ENCODE peak calls at places on chromosome 4, in ten cellular contexts. M is A549, I is IMR-90, U is heart left ventricle, T is body of pancreas, B is suprapubic skin, W is NB4, P is right lobe of liver, N is transverse colon, S is gastrocnemius medialis. H is an unnamed sample.

GRCh38 chr4:7800996-7801395 is 138.7 kb downstream of the AFAP1 start:
- DNase-seq in W (no peak), I (no peak), P (no peak), B (peak; percentile 26), S (no peak), N (no peak), M (no peak), T (no peak), U (no peak), H (no peak)

GRCh38 chr4:176149680-176150079 is 45.7 kb downstream of the SPATA4 start:
- DNase-seq in B (no peak), N (no peak), I (peak; percentile 49), U (no peak), S (no peak), M (no peak), W (no peak), P (no peak), T (no peak), H (no peak)

GRCh38 chr4:108029321-108029720 is 39.6 kb downstream of the HADH start:
- DNase-seq in U (no peak), W (no peak), M (no peak), P (no peak), S (no peak), T (no peak), B (no peak), I (no peak), N (no peak), H (no peak)

GRCh38 chr4:95835672-95836071 is 4.2 kb upstream of the PDHA2 start:
- DNase-seq in U (no peak), N (no peak), W (peak; percentile 49), S (no peak), I (no peak), M (peak; percentile 15), T (peak; percentile 7), P (no peak), B (no peak), H (no peak)

GRCh38 chr4:38509551-38509950 is 154.4 kb upstream of the KLF3 start:
- DNase-seq in W (no peak), M (no peak), I (no peak), U (no peak), S (no peak), P (no peak), B (no peak), T (no peak), N (no peak), H (no peak)

GRCh38 chr4:141388483-141388882 is 167.8 kb downstream of the ZNF330 start:
- DNase-seq in W (no peak), T (no peak), S (no peak), P (no peak), M (no peak), U (no peak), N (no peak), I (peak; percentile 89), B (no peak), H (no peak)

GRCh38 chr4:101651778-101652177 is 138.8 kb upstream of the BANK1 start:
- DNase-seq in I (no peak), P (no peak), B (no peak), N (no peak), M (no peak), W (no peak), U (peak; percentile 67), S (peak; percentile 14), T (no peak), H (no peak)

GRCh38 chr4:101328063-101328602 is 19.2 kb downstream of the PPP3CA start:
- DNase-seq in T (no peak), N (no peak), I (no peak), B (no peak), U (no peak), P (no peak), M (no peak), S (no peak), W (no peak), H (no peak)

GRCh38 chr4:57193996-57194675 is 84.0 kb upstream of the IGFBP7 start:
- DNase-seq in S (no peak), N (no peak), U (no peak), T (no peak), M (no peak), I (no peak), P (no peak), W (no peak), B (no peak), H (no peak)

GRCh38 chr4:57187241-57187640 is 77.1 kb upstream of the IGFBP7 start:
- DNase-seq in I (no peak), U (no peak), B (no peak), M (no peak), T (no peak), S (no peak), W (no peak), N (no peak), P (no peak), H (no peak)

GRCh38 chr4:57191523-57192034 is 81.4 kb upstream of the IGFBP7 start:
- DNase-seq in N (peak; percentile 46), S (no peak), M (no peak), U (no peak), I (no peak), B (no peak), T (peak; percentile 50), W (no peak), P (no peak), H (peak; percentile 25)

GRCh38 chr4:57193164-57193810 is 83.1 kb upstream of the IGFBP7 start:
- DNase-seq in B (no peak), T (no peak), W (no peak), I (no peak), N (no peak), U (no peak), P (no peak), S (no peak), M (no peak), H (no peak)

DNA sequence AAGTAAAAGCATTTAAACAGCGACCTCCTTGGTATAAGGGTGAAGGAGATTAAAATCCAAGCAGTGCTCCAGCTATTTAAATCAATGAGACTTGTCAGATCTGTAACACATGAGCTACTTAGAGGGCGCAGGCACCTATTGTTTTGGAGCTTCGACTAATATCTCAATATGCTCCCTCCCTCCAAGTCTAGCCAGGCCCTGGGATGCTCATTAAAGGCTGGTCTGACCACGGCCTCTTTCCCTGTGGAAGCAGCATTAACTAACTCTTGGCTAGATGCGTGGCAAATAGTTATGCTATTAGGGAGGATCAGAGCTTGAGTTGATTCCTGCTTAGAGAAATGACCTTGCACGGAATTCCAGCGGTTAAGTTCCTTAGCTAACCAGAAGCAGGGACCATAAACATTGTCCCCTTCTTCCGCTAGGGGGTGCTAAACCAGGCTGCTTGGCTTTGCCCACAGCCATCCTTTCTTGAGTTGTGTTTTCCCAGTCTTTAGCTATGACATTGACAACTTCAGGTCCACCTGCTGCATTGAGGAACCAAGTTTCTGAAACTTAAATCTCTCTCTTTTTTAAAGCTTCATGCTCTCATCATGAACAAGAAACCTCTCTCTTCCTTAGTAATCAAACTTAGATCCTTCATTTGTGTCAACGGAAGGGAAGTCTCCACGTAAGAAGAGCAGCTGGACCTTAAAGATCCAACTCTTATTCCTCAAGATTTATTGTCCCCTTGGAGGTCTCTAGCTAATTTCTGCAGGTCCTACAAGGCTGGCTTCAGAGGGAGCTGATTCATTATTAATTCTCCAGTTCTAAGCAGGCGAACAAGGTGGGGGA is 80.7 kb upstream of the IGFBP7 start:
- DNase-seq in W (peak; percentile 55), U (no peak), S (no peak), B (no peak), M (peak; percentile 49), T (peak; percentile 27), I (peak; percentile 13), P (no peak), N (peak; percentile 27), H (peak; percentile 7)
- TF ChIP-seq CTCF in W (peak; percentile 95), U (peak; percentile 41), S (peak; percentile 36), B (peak; percentile 32), M (peak; percentile 45), T (peak; percentile 38), I (peak; percentile 50), P (peak; percentile 39), N (peak; percentile 44), H (no peak)

DNA sequence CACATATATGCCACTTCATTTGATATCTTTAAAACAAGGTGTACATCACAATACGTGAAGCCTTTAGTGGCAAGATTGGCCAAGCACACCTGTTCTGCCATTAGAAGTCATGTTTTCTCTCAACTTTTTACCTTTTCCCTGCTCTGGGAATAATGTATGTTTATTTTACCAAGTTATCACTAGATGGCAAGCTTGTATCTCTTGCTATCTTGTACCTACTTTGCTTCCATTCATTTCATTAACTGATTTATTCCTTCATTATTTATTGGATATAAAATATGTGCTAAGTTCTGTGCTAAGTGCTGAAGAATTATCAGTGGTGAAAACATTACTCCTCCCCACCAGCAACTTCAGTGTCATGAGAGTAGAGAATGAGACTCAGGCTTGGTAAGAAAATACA is 245.5 kb downstream of the ANK2 start:
- DNase-seq in S (no peak), N (no peak), I (no peak), M (no peak), P (no peak), U (no peak), W (no peak), T (no peak), B (no peak), H (no peak)
- TF ChIP-seq POLR2A in S (no peak), N (no peak), I (no peak), M (no peak), P (no peak), U (no peak), W (no peak), T (no peak), B (no peak), H (no peak)

GRCh38 chr4:88458091-88458740 is 1.3 kb downstream of the HERC5 start:
- DNase-seq in P (no peak), U (no peak), W (peak; percentile 63), N (no peak), T (no peak), I (no peak), B (no peak), S (no peak), M (no peak), H (no peak)

GRCh38 chr4:88452941-88453340 is 4.0 kb upstream of the HERC5 start:
- DNase-seq in M (no peak), N (no peak), S (no peak), W (no peak), I (no peak), U (no peak), T (no peak), P (no peak), B (no peak), H (no peak)

GRCh38 chr4:88456757-88457306 is at the start of gene HERC5:
- DNase-seq in N (peak; percentile 94), M (peak; percentile 93), T (peak; percentile 93), U (peak; percentile 93), I (peak; percentile 81), W (peak; percentile 92), B (peak; percentile 96), S (peak; percentile 61), P (peak; percentile 97), H (peak; percentile 95)

DNA sequence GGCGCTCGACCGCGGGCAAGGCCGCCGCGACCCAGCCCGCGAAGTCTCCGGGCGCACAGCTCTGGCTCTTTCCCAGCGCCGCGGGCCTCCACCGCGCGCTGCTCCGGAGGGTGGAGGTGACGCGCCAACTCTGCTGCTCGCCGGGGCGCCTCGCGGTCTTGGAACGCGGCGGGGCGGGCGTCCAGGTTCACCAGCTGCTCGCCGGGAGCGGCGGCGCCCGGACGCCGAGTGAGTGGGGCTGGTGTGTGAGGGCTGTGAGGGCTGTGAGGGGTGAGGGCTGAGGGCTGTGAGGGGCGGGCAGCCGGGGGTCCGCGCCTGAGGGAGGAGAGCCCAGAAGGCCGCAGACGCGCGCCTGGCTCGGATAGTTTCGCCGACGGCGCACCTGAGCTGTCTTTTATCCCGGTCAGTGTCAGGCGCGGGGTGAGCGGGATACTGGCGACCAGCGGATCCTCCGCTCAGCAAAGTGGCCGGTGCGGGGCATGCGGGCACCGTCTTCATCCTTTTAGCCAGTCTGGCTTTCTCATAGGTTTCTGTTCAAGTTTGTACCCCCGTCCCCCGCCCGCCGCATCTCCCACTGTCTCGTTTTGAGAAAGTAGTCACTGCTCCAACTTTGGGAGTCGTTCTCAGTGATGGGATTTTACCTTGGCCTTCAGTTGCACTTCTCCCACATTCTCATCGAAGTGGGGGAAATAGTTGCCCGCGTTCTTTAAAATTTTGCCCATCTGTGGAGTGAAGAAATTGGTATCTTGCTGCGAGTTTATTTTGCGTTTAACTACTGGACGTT is 580 bp downstream of the HERC5 start:
- DNase-seq in P (peak; percentile 67), I (no peak), T (peak; percentile 68), N (peak; percentile 40), S (no peak), B (peak; percentile 77), U (peak; percentile 50), W (peak; percentile 68), M (no peak), H (peak; percentile 66)
- TF ChIP-seq CTCF in P (no peak), I (no peak), T (no peak), N (no peak), S (no peak), B (no peak), U (no peak), W (no peak), M (no peak), H (no peak)

GRCh38 chr4:2261110-2261852 is 628 bp downstream of the MXD4 start:
- DNase-seq in T (peak; percentile 67), N (peak; percentile 66), I (peak; percentile 34), S (no peak), B (peak; percentile 78), W (peak; percentile 71), U (peak; percentile 51), P (peak; percentile 67), M (peak; percentile 24), H (peak; percentile 56)
- TF ChIP-seq POLR2A in T (no peak), N (no peak), I (peak; percentile 12), S (peak; percentile 13), B (no peak), W (no peak), U (no peak), P (no peak), M (no peak), H (no peak)